ENCODE peak calls at places on chromosomes 2 and 18, in four cellular contexts. J, V, I and L are unnamed samples.

GRCh38 chr2:185825557-185825956 is 87.0 kb downstream of the FSIP2 start:
- DNase-seq in J (no peak), V (no peak), I (no peak), L (no peak)

GRCh38 chr18:33781429-33781828 is 203.4 kb downstream of the ASXL3 start:
- DNase-seq in I (no peak), V (no peak), J (no peak), L (no peak)

GRCh38 chr2:118095610-118096009 is 7.3 kb downstream of the INSIG2 start:
- DNase-seq in V (no peak), J (no peak), I (no peak), L (no peak)

GRCh38 chr2:227536445-227536844 is 62.2 kb upstream of the SCYGR2 start:
- DNase-seq in I (no peak), V (no peak), J (no peak), L (no peak)

GRCh38 chr2:35788543-35788942 is 567.0 kb upstream of the CRIM1 start:
- DNase-seq in V (no peak), J (no peak), I (no peak), L (no peak)

GRCh38 chr18:50560681-50561629 is 1.1 kb downstream of the MAPK4 start:
- DNase-seq in J (no peak), I (no peak), V (peak; percentile 73), L (no peak)

GRCh38 chr2:38683766-38684165 is 17.9 kb downstream of the GALM start:
- DNase-seq in J (no peak), V (no peak), I (no peak), L (no peak)

GRCh38 chr18:39701839-39702238 is 2136.2 kb upstream of the CELF4 start:
- DNase-seq in J (no peak), V (no peak), I (no peak), L (no peak)

GRCh38 chr18:8706981-8707940 is 1.9 kb downstream of the MTCL1 start:
- DNase-seq in V (peak; percentile 82), I (peak; percentile 59), J (no peak), L (no peak)

GRCh38 chr18:44229693-44230108 is 451.0 kb upstream of the SETBP1 start:
- DNase-seq in I (no peak), V (no peak), J (no peak), L (peak; percentile 44)
- TF ChIP-seq POLR2AphosphoS5 in I (no peak), V (no peak), J (no peak), L (peak; percentile 87)

GRCh38 chr2:120912101-120912985 is 176.7 kb downstream of the GLI2 start:
- DNase-seq in V (no peak), J (no peak), I (peak; percentile 81), L (peak; percentile 80)

GRCh38 chr2:120913972-120914838 is 178.5 kb downstream of the GLI2 start:
- DNase-seq in J (no peak), I (no peak), V (no peak), L (no peak)

GRCh38 chr2:120915670-120916069 is 180.0 kb downstream of the GLI2 start:
- DNase-seq in J (no peak), V (no peak), I (no peak), L (no peak)

GRCh38 chr2:120916446-120916845 is 180.8 kb downstream of the GLI2 start:
- DNase-seq in J (no peak), I (no peak), V (no peak), L (no peak)

DNA sequence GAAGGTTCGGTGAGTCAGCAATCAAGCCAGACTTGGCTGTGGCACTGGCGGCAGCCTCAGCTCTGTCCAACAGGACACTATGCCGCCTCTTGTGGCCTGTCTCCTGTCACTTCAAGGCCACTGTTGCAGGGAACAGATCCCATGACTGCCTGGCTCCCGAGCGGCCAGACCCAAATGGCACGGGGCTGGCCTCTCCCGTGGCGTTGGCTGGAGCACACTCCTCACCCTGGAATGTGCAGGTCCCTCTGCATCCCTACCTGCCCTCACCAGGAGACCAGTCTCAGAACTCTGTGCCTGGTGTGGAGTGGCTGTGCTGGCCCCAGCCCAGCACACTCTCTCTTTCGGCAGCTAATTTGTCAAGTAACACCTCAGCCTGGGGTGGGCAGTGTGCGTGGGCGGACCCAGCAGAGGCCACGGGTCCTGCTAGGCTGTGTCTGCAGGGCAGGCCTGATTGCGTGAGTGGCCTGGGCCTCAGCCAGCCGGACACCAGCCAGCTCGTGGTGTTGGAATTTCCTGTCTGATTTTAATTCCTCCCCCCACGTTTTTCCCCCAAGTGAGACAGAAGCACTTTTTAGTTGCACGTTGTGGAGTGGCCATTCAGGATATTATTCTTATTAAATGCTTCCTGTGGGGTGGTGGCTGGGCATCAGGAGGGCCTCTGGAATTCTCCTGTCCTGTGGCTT is 179.3 kb downstream of the GLI2 start:
- DNase-seq in I (peak; percentile 48), V (no peak), J (no peak), L (peak; percentile 56)
- TF ChIP-seq EP300 in I (no peak), V (no peak), J (no peak), L (no peak)

GRCh38 chr2:24123212-24124002 is at the start of the genes FAM228B and PFN4:
- DNase-seq in J (peak; percentile 41), I (peak; percentile 87), V (peak; percentile 84), L (peak; percentile 90)
- TF ChIP-seq POLR2A in J (peak; percentile 95), I (no peak), V (peak; percentile 55), L (peak; percentile 72)

GRCh38 chr2:189521686-189522434 is 58.7 kb downstream of the SLC40A1 start:
- DNase-seq in V (no peak), I (no peak), J (no peak), L (no peak)
- TF ChIP-seq POLR2AphosphoS5 in V (no peak), I (no peak), J (no peak), L (no peak)

GRCh38 chr2:94984964-94985575 is 40.4 kb upstream of the MAL start:
- DNase-seq in J (no peak), I (no peak), V (no peak), L (no peak)
- TF ChIP-seq EP300 in J (no peak), I (no peak), V (no peak), L (no peak)

GRCh38 chr2:233598952-233599351 is 18.5 kb upstream of the UGT1A8 start:
- DNase-seq in V (no peak), I (no peak), J (no peak), L (no peak)

GRCh38 chr2:233600361-233600760 is 17.1 kb upstream of the UGT1A8 start:
- DNase-seq in J (no peak), V (no peak), I (no peak), L (no peak)

GRCh38 chr2:233604826-233605225 is 12.6 kb upstream of the UGT1A8 start:
- DNase-seq in I (no peak), V (no peak), J (no peak), L (no peak)

GRCh38 chr2:233603520-233603919 is 13.9 kb upstream of the UGT1A8 start:
- DNase-seq in V (no peak), J (no peak), I (no peak), L (no peak)

DNA sequence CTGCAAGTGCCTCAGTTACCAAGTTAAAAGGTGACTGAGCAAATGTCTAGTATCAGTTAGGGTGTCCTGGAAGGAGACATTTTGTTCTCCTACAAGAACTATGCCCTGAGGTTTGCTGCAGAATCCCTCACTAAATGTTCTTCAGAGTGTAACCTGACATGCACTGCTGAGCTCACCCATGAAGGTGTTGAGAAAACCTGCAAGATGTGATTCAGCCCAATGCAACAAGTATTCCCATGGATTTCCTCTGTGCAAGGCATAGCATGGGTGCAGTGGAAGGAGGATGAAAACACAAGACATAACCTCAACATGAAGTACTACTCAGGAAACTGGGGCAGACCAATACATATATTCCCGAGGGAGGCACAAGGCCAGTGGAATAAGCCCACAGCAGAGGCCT is 15.4 kb upstream of the UGT1A8 start:
- DNase-seq in V (no peak), J (no peak), I (no peak), L (no peak)
- TF ChIP-seq POLR2A in V (no peak), J (no peak), I (no peak), L (no peak)

GRCh38 chr2:202165945-202166344 is 72.5 kb downstream of the SUMO1 start:
- DNase-seq in J (no peak), I (no peak), V (no peak), L (no peak)
- TF ChIP-seq POLR2AphosphoS5 in J (no peak), I (no peak), V (no peak), L (no peak)

DNA sequence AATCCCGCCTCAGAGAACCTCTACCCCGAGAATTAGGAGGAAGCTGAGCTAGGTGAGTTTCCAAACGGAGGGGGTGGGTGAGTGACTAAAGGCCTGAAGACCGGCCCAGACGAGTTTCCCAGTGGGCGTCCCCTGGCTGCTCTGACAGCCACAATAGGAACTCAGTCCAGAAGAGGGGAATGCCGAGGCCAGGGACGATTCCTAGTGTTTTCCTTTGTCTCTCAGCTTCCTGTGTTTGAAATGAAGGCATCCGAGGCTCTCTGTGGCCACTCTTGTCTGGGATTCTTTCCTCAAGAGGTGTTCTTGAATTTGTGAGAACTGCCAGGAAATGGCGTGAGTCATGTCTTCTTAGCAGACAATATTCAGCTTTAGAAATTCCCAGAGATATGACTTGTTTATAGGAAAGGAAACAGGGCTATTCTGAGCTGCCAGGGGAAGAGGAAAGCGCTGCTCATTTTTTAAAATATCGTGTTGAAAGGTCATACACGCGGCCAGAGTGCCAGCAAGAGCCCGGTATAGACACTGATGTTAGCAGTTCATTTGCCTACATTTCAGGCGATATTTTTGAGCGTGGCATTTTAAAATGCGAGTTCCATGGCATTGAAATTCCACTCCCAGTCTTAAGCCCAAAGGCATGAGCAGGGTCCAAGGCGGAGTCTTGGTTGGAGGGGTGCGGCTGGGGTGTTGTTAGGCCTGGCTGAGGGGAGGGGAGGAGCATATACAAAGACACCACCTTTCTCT is 169.1 kb upstream of the KLF7 start:
- DNase-seq in I (peak; percentile 53), J (no peak), V (peak; percentile 64), L (peak; percentile 47)
- TF ChIP-seq EP300 in I (peak; percentile 40), J (no peak), V (peak; percentile 81), L (peak; percentile 86)

GRCh38 chr2:238233625-238234024 is 6.2 kb downstream of the HES6 start:
- DNase-seq in V (no peak), J (no peak), I (no peak), L (no peak)

GRCh38 chr2:238228700-238229099 is 11.1 kb downstream of the HES6 start:
- DNase-seq in V (no peak), J (no peak), I (peak; percentile 40), L (no peak)

GRCh38 chr2:238231809-238232208 is 8.0 kb downstream of the HES6 start:
- DNase-seq in V (no peak), J (no peak), I (no peak), L (no peak)

GRCh38 chr2:238230699-238231098 is 9.1 kb downstream of the HES6 start:
- DNase-seq in I (no peak), J (no peak), V (no peak), L (no peak)

GRCh38 chr2:238231251-238231793 is 8.5 kb downstream of the HES6 start:
- DNase-seq in I (peak; percentile 75), J (no peak), V (peak; percentile 91), L (peak; percentile 75)
- TF ChIP-seq POLR2A in I (no peak), J (no peak), V (no peak), L (no peak)

GRCh38 chr2:6642011-6642410 is 223.7 kb downstream of the CMPK2 start:
- DNase-seq in I (no peak), V (no peak), J (no peak), L (no peak)

GRCh38 chr2:6637329-6637728 is 228.4 kb downstream of the CMPK2 start:
- DNase-seq in J (no peak), V (no peak), I (no peak), L (no peak)

GRCh38 chr2:6645004-6645403 is 220.7 kb downstream of the CMPK2 start:
- DNase-seq in J (no peak), I (no peak), V (no peak), L (no peak)

GRCh38 chr2:6644261-6644660 is 221.4 kb downstream of the CMPK2 start:
- DNase-seq in V (no peak), I (no peak), J (no peak), L (no peak)

GRCh38 chr2:6639870-6640639 is 225.7 kb downstream of the CMPK2 start:
- DNase-seq in V (peak; percentile 74), J (no peak), I (no peak), L (no peak)
- TF ChIP-seq POLR2AphosphoS5 in V (no peak), J (no peak), I (no peak), L (no peak)